ENCODE peak calls at places on chromosome 10, in nine cellular contexts. K is AG10803; V is brain microvascular endothelial cell; O is sigmoid colon; Y is psoas muscle; G is fibroblast of the aortic adventitia; X is HepG2; D is CD8-positive, alpha-beta T cell; H is RWPE2. I is an unnamed sample.

GRCh38 chr10:6958723-6959122 is 378.6 kb upstream of the PRKCQ start:
- DNase-seq in D (no peak), K (no peak), X (no peak), H (no peak), V (no peak), G (no peak), Y (no peak), O (no peak), I (no peak)

GRCh38 chr10:75407716-75408511 is 6.3 kb upstream of the ZNF503 start:
- DNase-seq in O (no peak), G (peak; percentile 60), D (no peak), K (peak; percentile 67), V (no peak), X (no peak), H (no peak), Y (peak; percentile 58), I (no peak)

GRCh38 chr10:5829267-5829666 is 16.0 kb upstream of the GDI2 start:
- DNase-seq in G (no peak), H (no peak), Y (no peak), X (no peak), D (no peak), O (peak; percentile 28), K (no peak), V (no peak), I (no peak)

GRCh38 chr10:32139223-32140073 is 83.2 kb upstream of the KIF5B start:
- DNase-seq in O (peak; percentile 89), D (no peak), Y (peak; percentile 87), V (peak; percentile 93), H (peak; percentile 92), K (peak; percentile 91), G (peak; percentile 95), X (peak; percentile 57), I (peak; percentile 89)

GRCh38 chr10:123996302-123996701 is 97.1 kb downstream of the CHST15 start:
- DNase-seq in X (no peak), H (no peak), V (no peak), G (no peak), K (no peak), D (no peak), O (no peak), Y (no peak), I (no peak)

GRCh38 chr10:79057481-79058275 is 11.1 kb upstream of the ZMIZ1 start:
- DNase-seq in O (peak; percentile 20), X (no peak), D (no peak), G (no peak), V (no peak), K (no peak), H (peak; percentile 26), Y (peak; percentile 19), I (no peak)

GRCh38 chr10:27529010-27529783 is 25.1 kb downstream of the RAB18 start:
- DNase-seq in X (no peak), G (peak; percentile 39), H (no peak), V (no peak), K (peak; percentile 23), Y (no peak), O (no peak), D (no peak), I (no peak)

GRCh38 chr10:79176949-79177602 is 108.3 kb downstream of the ZMIZ1 start:
- DNase-seq in D (no peak), Y (no peak), X (peak; percentile 65), G (peak; percentile 69), O (peak; percentile 87), V (no peak), H (no peak), K (peak; percentile 61), I (no peak)

GRCh38 chr10:132375116-132375794 is 21.7 kb upstream of the PWWP2B start:
- DNase-seq in O (peak; percentile 46), Y (no peak), D (no peak), H (peak; percentile 47), G (no peak), X (no peak), K (no peak), V (no peak), I (no peak)

GRCh38 chr10:59361659-59362183 is 628 bp downstream of the FAM13C start:
- DNase-seq in O (no peak), X (peak; percentile 4), K (no peak), H (no peak), V (peak; percentile 11), Y (no peak), G (no peak), D (no peak), I (no peak)

GRCh38 chr10:49508249-49508648 is 30.7 kb downstream of the ERCC6 start:
- DNase-seq in H (no peak), G (no peak), V (no peak), O (no peak), X (no peak), D (no peak), K (no peak), Y (no peak), I (no peak)

GRCh38 chr10:116684781-116685180 is 57.6 kb downstream of the HSPA12A start:
- DNase-seq in H (no peak), O (no peak), X (no peak), G (no peak), V (no peak), Y (no peak), K (no peak), D (no peak), I (no peak)

GRCh38 chr10:86931872-86932271 is 25.5 kb downstream of the MMRN2 start:
- DNase-seq in D (no peak), O (no peak), Y (no peak), G (peak; percentile 41), V (no peak), X (no peak), H (no peak), K (peak; percentile 79), I (no peak)

GRCh38 chr10:95513941-95514392 is 47.2 kb downstream of the SORBS1 start:
- DNase-seq in O (peak; percentile 86), V (no peak), X (no peak), D (no peak), K (peak; percentile 68), G (peak; percentile 27), H (no peak), Y (peak; percentile 76), I (no peak)

GRCh38 chr10:122949296-122949695 is 4.7 kb downstream of the C10orf88 start:
- DNase-seq in G (no peak), V (no peak), O (no peak), X (no peak), H (no peak), Y (no peak), K (no peak), D (no peak), I (no peak)

GRCh38 chr10:47241256-47241655 is 58.7 kb upstream of the GDF10 start:
- DNase-seq in X (no peak), K (no peak), V (no peak), G (no peak), D (peak; percentile 35), H (no peak), Y (no peak), O (no peak), I (no peak)

GRCh38 chr10:107476408-107476807 is 311.9 kb upstream of the SORCS1 start:
- DNase-seq in V (no peak), G (no peak), X (no peak), H (no peak), K (no peak), D (no peak), Y (no peak), O (no peak), I (no peak)

GRCh38 chr10:124696446-124697392 is 47.5 kb downstream of the FAM53B start:
- DNase-seq in V (no peak), G (no peak), X (no peak), K (no peak), Y (peak; percentile 33), D (no peak), H (no peak), O (no peak), I (no peak)

GRCh38 chr10:12958546-12959110 is 42.9 kb downstream of the CCDC3 start:
- DNase-seq in H (no peak), V (no peak), X (no peak), G (no peak), D (peak; percentile 13), K (no peak), O (no peak), Y (no peak), I (no peak)

GRCh38 chr10:133372507-133372906 is 647 bp downstream of the ECHS1 start:
- DNase-seq in X (no peak), Y (no peak), V (no peak), G (no peak), O (no peak), H (no peak), D (no peak), K (no peak), I (no peak)

GRCh38 chr10:3068968-3069737 is 1.8 kb downstream of the PFKP start:
- DNase-seq in O (no peak), K (peak; percentile 13), X (no peak), V (no peak), Y (no peak), H (no peak), G (no peak), D (no peak), I (no peak)
- TF ChIP-seq CTCF in O (no peak), K (no peak), X (no peak), V (peak; percentile 20), Y (no peak), H (peak; percentile 16), G (no peak), D (no peak), I (no peak)

GRCh38 chr10:120011359-120012132 is 119.0 kb downstream of the SEC23IP start:
- DNase-seq in K (no peak), X (no peak), Y (peak; percentile 47), O (no peak), G (no peak), D (no peak), V (no peak), H (no peak), I (no peak)
- TF ChIP-seq CTCF in K (no peak), X (peak; percentile 51), Y (no peak), O (no peak), G (no peak), D (no peak), V (no peak), H (no peak), I (no peak)

GRCh38 chr10:17238445-17239275 is 10.6 kb downstream of the VIM start:
- DNase-seq in O (no peak), H (no peak), G (peak; percentile 88), D (no peak), X (no peak), K (peak; percentile 93), V (peak; percentile 92), Y (no peak), I (no peak)
- TF ChIP-seq CTCF in O (no peak), H (no peak), G (peak; percentile 8), D (no peak), X (no peak), K (peak; percentile 12), V (no peak), Y (no peak), I (no peak)

DNA sequence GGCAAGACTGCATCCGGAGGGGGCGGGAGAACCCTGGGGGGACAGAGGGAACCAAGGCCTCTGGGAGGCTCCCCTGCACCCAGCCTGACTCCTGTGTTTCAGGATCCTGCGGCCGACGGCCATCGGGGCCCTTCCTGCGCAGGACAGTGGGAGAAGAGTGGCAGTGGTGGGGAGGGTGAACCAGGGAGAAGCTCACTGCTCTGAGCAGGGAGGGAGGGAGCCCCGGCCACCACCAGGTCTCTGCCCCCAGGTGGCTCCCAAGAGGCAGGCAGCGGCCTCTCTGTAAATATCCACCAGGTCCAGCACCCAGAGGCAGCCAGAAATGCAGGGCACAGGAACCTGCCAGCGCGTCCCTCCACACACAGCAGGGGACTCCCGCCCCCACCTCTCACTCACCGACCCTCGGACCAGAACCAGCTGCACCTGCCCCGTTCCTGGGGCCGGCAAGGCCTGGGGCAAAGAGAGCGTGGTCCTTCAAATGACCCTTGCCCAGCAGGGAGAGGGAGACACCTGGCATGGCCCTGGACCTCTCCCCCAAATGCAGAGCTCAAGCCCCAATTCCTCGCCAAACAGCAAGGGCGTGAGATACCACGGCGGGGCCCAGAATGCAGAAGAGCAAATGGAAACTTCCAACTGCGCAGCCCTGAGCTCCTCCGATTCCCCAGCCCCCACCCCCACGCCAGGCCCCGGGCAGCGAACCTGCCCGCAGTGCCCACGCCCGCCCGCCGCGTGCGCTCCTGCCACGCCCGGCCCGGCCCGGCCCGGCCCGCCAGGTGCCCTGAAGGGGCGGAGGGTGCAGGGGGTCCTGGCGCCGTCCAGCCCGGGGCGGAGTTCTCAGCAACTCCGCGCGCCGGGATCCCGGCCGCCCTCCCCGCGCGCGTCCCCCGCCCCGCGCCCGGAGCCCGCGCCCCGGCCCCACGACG is 805 bp downstream of the RASGEF1A start:
- DNase-seq in D (peak; percentile 71), Y (no peak), K (no peak), X (peak; percentile 36), G (no peak), V (no peak), O (no peak), H (peak; percentile 55), I (no peak)
- TF ChIP-seq CTCF in D (no peak), Y (peak; percentile 36), K (no peak), X (peak; percentile 74), G (peak; percentile 15), V (peak; percentile 45), O (no peak), H (peak; percentile 58), I (peak; percentile 16)

I was measured in HFF-Myc.